ENCODE peak calls at places on chromosomes 7 and 10, in four cellular contexts. I is GM12891, G is NAMALWA, U is neural crest cell. J is an unnamed sample.

GRCh38 chr7:4792537-4793126 is 17.2 kb downstream of the AP5Z1 start:
- DNase-seq in I (no peak), G (no peak), U (peak), J (peak)

GRCh38 chr7:16136896-16137295 is 284.4 kb downstream of the CRPPA start:
- DNase-seq in I (no peak), G (no peak), U (no peak), J (no peak)

GRCh38 chr10:22253578-22253882 is 35.7 kb upstream of the EBLN1 start:
- DNase-seq in I (no peak), G (no peak), U (peak), J (no peak)

GRCh38 chr7:117857718-117858117 is 15.5 kb downstream of the CTTNBP2 start:
- DNase-seq in I (no peak), G (no peak), U (no peak), J (no peak)

GRCh38 chr10:129568562-129569344 is 101.7 kb downstream of the MGMT start:
- DNase-seq in I (no peak), G (no peak), U (no peak), J (no peak)

GRCh38 chr10:86711957-86712708 is 43.8 kb downstream of the LDB3 start:
- DNase-seq in I (peak), G (peak), U (peak), J (peak)

GRCh38 chr10:124730790-124731189 is 13.4 kb downstream of the FAM53B start:
- DNase-seq in I (no peak), G (no peak), U (no peak), J (no peak)

GRCh38 chr10:43078986-43079273 is 2.1 kb downstream of the RET start:
- DNase-seq in I (peak), G (peak), U (peak), J (peak)

GRCh38 chr7:140239653-140239935 is 62.8 kb upstream of the KDM7A start:
- DNase-seq in I (no peak), G (no peak), U (no peak), J (no peak)

GRCh38 chr10:36344240-36344639 is 702.1 kb upstream of the FZD8 start:
- DNase-seq in I (no peak), G (no peak), U (no peak), J (no peak)

GRCh38 chr7:16915405-16915804 is 33.6 kb upstream of the AGR3 start:
- DNase-seq in I (no peak), G (no peak), U (no peak), J (no peak)

GRCh38 chr7:2399848-2400587 is 3.4 kb upstream of the CHST12 start:
- DNase-seq in I (no peak), G (no peak), U (no peak), J (no peak)

GRCh38 chr7:155071121-155071651 is 1.1 kb downstream of the HTR5A start:
- DNase-seq in I (no peak), G (no peak), U (no peak), J (peak)

GRCh38 chr10:88280518-88280917 is 302.6 kb downstream of the RNLS start:
- DNase-seq in I (no peak), G (peak), U (no peak), J (no peak)

GRCh38 chr7:157890921-157891401 is 554.2 kb downstream of the DNAJB6 start:
- DNase-seq in I (no peak), G (no peak), U (no peak), J (no peak)

GRCh38 chr10:96400465-96400864 is 41.7 kb upstream of the OPALIN start:
- DNase-seq in I (no peak), G (no peak), U (no peak), J (no peak)

J was measured in H7.